ENCODE peak calls at places on chromosomes 11 and 22, in eight cellular contexts. One of them, this sample, is unnamed.

GRCh38 chr11:34359548-34359891 is 1.7 kb upstream of the ABTB2 start:
- DNase-seq in body of pancreas: no peak
- DNase-seq in IMR-90: no peak
- DNase-seq in dorsolateral prefrontal cortex: no peak
- DNase-seq in astrocyte of the spinal cord: no peak
- DNase-seq in AG04449: no peak
- DNase-seq in BJ: no peak
- DNase-seq in lower lobe of right lung: no peak
- DNase-seq in this sample: no peak

GRCh38 chr11:73465019-73465675 is 88.9 kb downstream of the RELT start:
- DNase-seq in IMR-90: no peak
- DNase-seq in lower lobe of right lung: no peak
- DNase-seq in body of pancreas: no peak
- DNase-seq in astrocyte of the spinal cord: no peak
- DNase-seq in AG04449: no peak
- DNase-seq in dorsolateral prefrontal cortex: no peak
- DNase-seq in BJ: no peak
- DNase-seq in this sample: no peak

GRCh38 chr11:57310630-57311086 is 14.1 kb downstream of the TNKS1BP1 start:
- DNase-seq in astrocyte of the spinal cord: no peak
- DNase-seq in IMR-90: peak
- DNase-seq in BJ: no peak
- DNase-seq in lower lobe of right lung: no peak
- DNase-seq in body of pancreas: peak
- DNase-seq in AG04449: no peak
- DNase-seq in dorsolateral prefrontal cortex: no peak
- DNase-seq in this sample: no peak

GRCh38 chr11:63804259-63804658 is 9.0 kb upstream of the SPINDOC start:
- DNase-seq in astrocyte of the spinal cord: no peak
- DNase-seq in lower lobe of right lung: no peak
- DNase-seq in dorsolateral prefrontal cortex: no peak
- DNase-seq in IMR-90: no peak
- DNase-seq in AG04449: no peak
- DNase-seq in BJ: no peak
- DNase-seq in body of pancreas: peak
- DNase-seq in this sample: no peak

GRCh38 chr22:19779685-19780268 is 19.2 kb downstream of the TBX1 start:
- DNase-seq in AG04449: no peak
- DNase-seq in astrocyte of the spinal cord: no peak
- DNase-seq in lower lobe of right lung: no peak
- DNase-seq in body of pancreas: no peak
- DNase-seq in BJ: no peak
- DNase-seq in IMR-90: peak
- DNase-seq in dorsolateral prefrontal cortex: no peak
- DNase-seq in this sample: no peak

GRCh38 chr11:129881570-129882170 is 13.7 kb downstream of the NFRKB start:
- DNase-seq in astrocyte of the spinal cord: peak
- DNase-seq in IMR-90: peak
- DNase-seq in dorsolateral prefrontal cortex: no peak
- DNase-seq in AG04449: no peak
- DNase-seq in body of pancreas: no peak
- DNase-seq in lower lobe of right lung: no peak
- DNase-seq in BJ: no peak
- DNase-seq in this sample: no peak

GRCh38 chr11:122113836-122114235 is 2.2 kb downstream of the BLID start:
- DNase-seq in dorsolateral prefrontal cortex: no peak
- DNase-seq in astrocyte of the spinal cord: no peak
- DNase-seq in lower lobe of right lung: no peak
- DNase-seq in BJ: no peak
- DNase-seq in IMR-90: peak
- DNase-seq in body of pancreas: no peak
- DNase-seq in AG04449: no peak
- DNase-seq in this sample: no peak

GRCh38 chr11:22460181-22460580 is 122.0 kb downstream of the SLC17A6 start:
- DNase-seq in IMR-90: no peak
- DNase-seq in astrocyte of the spinal cord: no peak
- DNase-seq in AG04449: no peak
- DNase-seq in lower lobe of right lung: no peak
- DNase-seq in dorsolateral prefrontal cortex: no peak
- DNase-seq in BJ: no peak
- DNase-seq in body of pancreas: no peak
- DNase-seq in this sample: no peak

GRCh38 chr11:116696381-116696941 is 76.3 kb downstream of the BUD13 start:
- DNase-seq in lower lobe of right lung: no peak
- DNase-seq in BJ: no peak
- DNase-seq in IMR-90: no peak
- DNase-seq in AG04449: no peak
- DNase-seq in body of pancreas: no peak
- DNase-seq in astrocyte of the spinal cord: peak
- DNase-seq in dorsolateral prefrontal cortex: no peak
- DNase-seq in this sample: no peak

GRCh38 chr11:75539459-75540022 is 13.8 kb upstream of the GDPD5 start:
- DNase-seq in dorsolateral prefrontal cortex: no peak
- DNase-seq in AG04449: no peak
- DNase-seq in astrocyte of the spinal cord: no peak
- DNase-seq in body of pancreas: no peak
- DNase-seq in IMR-90: no peak
- DNase-seq in BJ: no peak
- DNase-seq in lower lobe of right lung: peak
- DNase-seq in this sample: no peak

GRCh38 chr11:45332486-45332934 is 46.4 kb upstream of the SYT13 start:
- DNase-seq in dorsolateral prefrontal cortex: no peak
- DNase-seq in AG04449: no peak
- DNase-seq in BJ: no peak
- DNase-seq in body of pancreas: peak
- DNase-seq in lower lobe of right lung: no peak
- DNase-seq in IMR-90: peak
- DNase-seq in astrocyte of the spinal cord: peak
- DNase-seq in this sample: no peak

GRCh38 chr11:46337626-46338345 is 9.5 kb upstream of the DGKZ start:
- DNase-seq in astrocyte of the spinal cord: no peak
- DNase-seq in AG04449: no peak
- DNase-seq in dorsolateral prefrontal cortex: no peak
- DNase-seq in BJ: no peak
- DNase-seq in IMR-90: no peak
- DNase-seq in lower lobe of right lung: no peak
- DNase-seq in body of pancreas: no peak
- DNase-seq in this sample: no peak

GRCh38 chr11:46341454-46341853 is 5.8 kb upstream of the DGKZ start:
- DNase-seq in astrocyte of the spinal cord: no peak
- DNase-seq in dorsolateral prefrontal cortex: no peak
- DNase-seq in IMR-90: no peak
- DNase-seq in body of pancreas: no peak
- DNase-seq in lower lobe of right lung: no peak
- DNase-seq in AG04449: no peak
- DNase-seq in BJ: no peak
- DNase-seq in this sample: no peak

GRCh38 chr11:46338636-46338987 is 8.7 kb upstream of the DGKZ start:
- DNase-seq in AG04449: no peak
- DNase-seq in lower lobe of right lung: no peak
- DNase-seq in body of pancreas: no peak
- DNase-seq in dorsolateral prefrontal cortex: no peak
- DNase-seq in IMR-90: peak
- DNase-seq in BJ: no peak
- DNase-seq in astrocyte of the spinal cord: no peak
- DNase-seq in this sample: no peak

GRCh38 chr11:46339816-46340215 is 7.4 kb upstream of the DGKZ start:
- DNase-seq in astrocyte of the spinal cord: no peak
- DNase-seq in IMR-90: no peak
- DNase-seq in AG04449: no peak
- DNase-seq in dorsolateral prefrontal cortex: no peak
- DNase-seq in BJ: no peak
- DNase-seq in body of pancreas: no peak
- DNase-seq in lower lobe of right lung: no peak
- DNase-seq in this sample: no peak

DNA sequence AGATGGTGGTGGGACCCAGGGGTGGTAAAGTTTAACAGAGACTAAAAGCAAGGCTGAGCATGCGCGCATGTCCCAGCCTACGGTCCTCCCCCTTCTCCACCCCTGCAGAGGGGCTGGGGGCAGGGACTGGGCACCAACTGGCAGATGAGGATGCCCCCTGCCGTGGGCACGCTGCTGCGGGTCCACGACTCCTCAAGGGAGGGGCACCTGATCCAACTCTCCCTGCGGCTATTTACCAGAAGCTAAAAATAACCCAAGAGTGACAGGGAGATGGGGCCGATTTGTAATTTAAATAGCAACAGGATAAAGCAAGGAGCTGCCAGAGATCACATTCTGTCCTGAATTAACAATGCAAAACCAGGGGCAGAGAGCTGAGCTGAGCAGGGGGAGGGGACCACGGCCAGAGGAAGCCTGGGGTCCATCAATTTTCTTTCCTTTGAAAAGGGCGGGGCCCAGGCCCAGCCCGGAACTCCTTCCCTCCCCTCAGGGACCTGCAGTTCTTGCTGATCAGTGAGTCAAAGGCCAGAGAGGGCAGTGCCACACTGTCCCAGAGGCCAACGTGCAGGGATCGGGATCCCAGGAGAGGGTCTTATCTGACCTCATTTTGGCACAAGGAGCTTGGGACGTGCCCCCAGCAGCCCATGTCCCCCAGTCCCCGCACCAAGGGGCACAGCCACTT is 8.1 kb upstream of the DGKZ start:
- DNase-seq in astrocyte of the spinal cord: no peak
- DNase-seq in lower lobe of right lung: no peak
- DNase-seq in BJ: no peak
- DNase-seq in dorsolateral prefrontal cortex: no peak
- DNase-seq in IMR-90: no peak
- DNase-seq in AG04449: no peak
- DNase-seq in body of pancreas: peak
- DNase-seq in this sample: no peak
- H3K4me3 ChIP-seq in astrocyte of the spinal cord: no peak
- H3K4me3 ChIP-seq in lower lobe of right lung: peak
- H3K4me3 ChIP-seq in BJ: no peak
- H3K4me3 ChIP-seq in dorsolateral prefrontal cortex: peak
- H3K4me3 ChIP-seq in IMR-90: no peak
- H3K4me3 ChIP-seq in AG04449: peak
- H3K4me3 ChIP-seq in body of pancreas: no peak
- H3K4me3 ChIP-seq in this sample: no peak

DNA sequence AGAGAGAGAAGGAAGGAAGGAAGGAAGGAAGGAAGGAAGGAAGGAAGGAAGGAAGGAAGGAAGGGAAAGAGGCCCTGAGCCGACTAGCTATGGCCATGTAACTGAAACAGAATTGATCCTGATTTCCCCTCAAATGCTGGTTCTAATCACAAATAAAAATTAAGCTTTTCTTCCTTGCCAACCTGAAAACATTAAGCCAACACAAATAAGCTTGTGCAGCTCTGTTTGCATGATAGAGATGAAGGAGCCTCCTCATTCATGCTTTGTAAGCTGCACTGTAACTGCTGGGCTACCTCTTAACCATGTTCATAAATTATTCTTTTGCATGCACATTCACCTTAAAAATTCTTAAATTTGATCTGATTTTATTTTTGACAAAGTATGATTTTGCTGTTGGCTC is 27.7 kb upstream of the APOL5 start:
- DNase-seq in AG04449: no peak
- DNase-seq in body of pancreas: no peak
- DNase-seq in BJ: no peak
- DNase-seq in dorsolateral prefrontal cortex: no peak
- DNase-seq in lower lobe of right lung: no peak
- DNase-seq in astrocyte of the spinal cord: no peak
- DNase-seq in IMR-90: no peak
- DNase-seq in this sample: no peak
- TF ChIP-seq CTCF in AG04449: no peak
- TF ChIP-seq CTCF in body of pancreas: no peak
- TF ChIP-seq CTCF in BJ: no peak
- TF ChIP-seq CTCF in dorsolateral prefrontal cortex: no peak
- TF ChIP-seq CTCF in lower lobe of right lung: no peak
- TF ChIP-seq CTCF in astrocyte of the spinal cord: no peak
- TF ChIP-seq CTCF in IMR-90: no peak
- TF ChIP-seq CTCF in this sample: no peak

DNA sequence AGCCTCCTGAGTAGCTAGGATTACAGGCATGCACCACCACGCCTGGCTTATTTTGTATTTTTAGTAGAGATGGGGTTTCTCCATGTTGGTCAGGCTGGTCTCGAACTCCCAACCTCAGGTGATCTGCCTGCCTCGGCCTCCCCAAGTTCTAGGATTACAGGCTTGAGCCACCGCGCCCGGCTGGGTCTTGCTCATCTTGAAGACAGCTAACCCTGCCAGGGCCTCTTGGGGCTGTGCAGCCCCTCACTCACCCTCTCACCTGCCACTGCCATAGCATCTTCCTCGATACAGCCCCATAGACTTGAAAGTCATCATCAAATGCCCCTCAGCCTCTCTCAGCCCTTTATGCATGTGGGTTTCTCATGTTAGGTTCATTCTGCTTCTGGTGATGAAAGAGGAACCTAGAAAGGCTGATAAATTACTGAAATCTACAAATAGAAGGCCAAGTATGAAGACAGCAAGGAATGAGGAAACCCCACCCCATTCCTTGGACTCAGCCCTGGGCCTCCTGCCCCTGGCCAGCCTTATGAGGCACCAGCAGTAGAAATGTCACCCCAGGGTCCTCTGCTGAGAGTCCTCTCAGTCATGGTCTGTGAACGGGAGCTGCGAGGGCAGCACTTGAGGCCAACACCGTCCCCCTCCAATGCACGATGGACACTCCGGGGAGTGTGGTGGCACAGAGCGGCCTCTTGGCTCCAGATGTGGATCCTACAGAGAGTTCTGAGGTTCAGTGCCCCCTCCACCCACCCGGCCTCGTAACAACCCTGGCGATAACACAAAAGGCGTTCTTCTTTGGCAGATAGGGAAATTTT is 24.8 kb downstream of the SCGB1A1 start:
- DNase-seq in astrocyte of the spinal cord: no peak
- DNase-seq in BJ: no peak
- DNase-seq in lower lobe of right lung: no peak
- DNase-seq in dorsolateral prefrontal cortex: no peak
- DNase-seq in AG04449: no peak
- DNase-seq in IMR-90: no peak
- DNase-seq in body of pancreas: peak
- DNase-seq in this sample: no peak
- H3K4me3 ChIP-seq in astrocyte of the spinal cord: no peak
- H3K4me3 ChIP-seq in BJ: peak
- H3K4me3 ChIP-seq in lower lobe of right lung: peak
- H3K4me3 ChIP-seq in dorsolateral prefrontal cortex: peak
- H3K4me3 ChIP-seq in AG04449: peak
- H3K4me3 ChIP-seq in IMR-90: no peak
- H3K4me3 ChIP-seq in body of pancreas: no peak
- H3K4me3 ChIP-seq in this sample: peak

DNA sequence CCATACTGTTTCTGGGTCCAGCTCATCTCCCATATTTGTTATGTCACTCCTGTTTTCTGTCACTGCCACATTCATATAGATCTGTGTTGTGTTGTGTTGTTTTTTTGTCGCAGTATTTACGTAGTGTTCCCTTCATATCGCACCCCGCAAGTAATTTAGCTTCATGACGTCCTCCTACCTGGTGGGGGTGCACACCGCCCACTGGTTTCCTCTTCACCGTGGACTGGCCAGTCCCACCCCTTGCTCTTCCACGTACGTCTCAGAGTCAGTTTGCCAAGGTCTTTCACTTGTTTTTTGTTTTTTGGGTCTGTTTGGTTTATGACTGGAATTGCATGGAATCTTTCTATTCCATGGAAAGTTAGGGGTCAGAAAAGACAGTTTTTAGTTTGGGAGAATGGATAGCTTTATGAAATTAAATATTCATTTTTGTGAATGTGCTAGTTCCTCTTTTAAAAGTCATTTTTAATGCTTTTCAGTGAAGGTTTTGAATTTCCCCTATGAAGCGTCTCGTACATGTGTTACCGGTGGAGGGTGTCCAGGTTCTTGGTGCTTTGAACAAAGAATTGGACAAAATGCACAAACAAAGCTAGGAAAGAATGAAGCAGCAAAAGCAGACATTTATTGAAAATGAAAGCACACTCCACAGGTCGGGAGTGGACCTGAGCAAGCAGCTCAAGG is 134.3 kb downstream of the TBC1D22A start:
- DNase-seq in astrocyte of the spinal cord: no peak
- DNase-seq in IMR-90: no peak
- DNase-seq in body of pancreas: no peak
- DNase-seq in BJ: no peak
- DNase-seq in lower lobe of right lung: no peak
- DNase-seq in dorsolateral prefrontal cortex: no peak
- DNase-seq in AG04449: no peak
- DNase-seq in this sample: no peak
- TF ChIP-seq CTCF in astrocyte of the spinal cord: no peak
- TF ChIP-seq CTCF in IMR-90: no peak
- TF ChIP-seq CTCF in body of pancreas: no peak
- TF ChIP-seq CTCF in BJ: no peak
- TF ChIP-seq CTCF in lower lobe of right lung: no peak
- TF ChIP-seq CTCF in dorsolateral prefrontal cortex: no peak
- TF ChIP-seq CTCF in AG04449: no peak
- TF ChIP-seq CTCF in this sample: no peak

This sample was measured in HFF-Myc.